ENCODE peak calls at places on chromosomes 3 and 15, in five cellular contexts. One of them, this sample, is unnamed. For H3K4me1, the result is how much of the 10 kb centered on the place peaks cover.

GRCh38 chr3:32432711-32433530 is 41.3 kb downstream of the CMTM7 start:
- ATAC-seq in HepG2: no peak
- ATAC-seq in GM12878: peak
- ATAC-seq in upper lobe of left lung: no peak
- ATAC-seq in A549: no peak
- ATAC-seq in this sample: no peak

GRCh38 chr15:63296195-63296594 is 18.8 kb downstream of the APH1B start:
- ATAC-seq in HepG2: peak
- ATAC-seq in GM12878: no peak
- ATAC-seq in upper lobe of left lung: no peak
- ATAC-seq in A549: no peak
- ATAC-seq in this sample: no peak

GRCh38 chr15:42890161-42890913 is 30.2 kb downstream of the TTBK2 start:
- ATAC-seq in HepG2: no peak
- ATAC-seq in GM12878: no peak
- ATAC-seq in upper lobe of left lung: no peak
- ATAC-seq in A549: no peak
- ATAC-seq in this sample: no peak

GRCh38 chr3:56132762-56133161 is 335.5 kb downstream of the ERC2 start:
- ATAC-seq in HepG2: no peak
- ATAC-seq in GM12878: no peak
- ATAC-seq in upper lobe of left lung: no peak
- ATAC-seq in A549: no peak
- ATAC-seq in this sample: no peak

GRCh38 chr3:188003188-188004171 is 150.5 kb upstream of the LPP start:
- ATAC-seq in HepG2: peak
- ATAC-seq in GM12878: no peak
- ATAC-seq in upper lobe of left lung: peak
- ATAC-seq in A549: peak
- ATAC-seq in this sample: no peak

GRCh38 chr3:61154788-61155187 is 96.5 kb downstream of the FHIT start:
- ATAC-seq in HepG2: no peak
- ATAC-seq in GM12878: no peak
- ATAC-seq in upper lobe of left lung: no peak
- ATAC-seq in A549: no peak
- ATAC-seq in this sample: no peak

GRCh38 chr15:92011611-92012367 is 158.3 kb downstream of the SLCO3A1 start:
- ATAC-seq in HepG2: no peak
- ATAC-seq in GM12878: peak
- ATAC-seq in upper lobe of left lung: peak
- ATAC-seq in A549: peak
- ATAC-seq in this sample: peak

GRCh38 chr3:113103588-113103987 is 107.8 kb upstream of the BOC start:
- ATAC-seq in HepG2: peak
- ATAC-seq in GM12878: no peak
- ATAC-seq in upper lobe of left lung: no peak
- ATAC-seq in A549: no peak
- ATAC-seq in this sample: no peak

GRCh38 chr3:124748560-124749198 is 18.4 kb downstream of the UMPS start:
- ATAC-seq in HepG2: peak
- ATAC-seq in GM12878: no peak
- ATAC-seq in upper lobe of left lung: no peak
- ATAC-seq in A549: peak
- ATAC-seq in this sample: no peak

GRCh38 chr3:79085166-79085565 is 682.6 kb downstream of the ROBO1 start:
- ATAC-seq in HepG2: no peak
- ATAC-seq in GM12878: no peak
- ATAC-seq in upper lobe of left lung: no peak
- ATAC-seq in A549: no peak
- ATAC-seq in this sample: no peak

GRCh38 chr15:74793135-74794028 is 11.5 kb downstream of the CSK start:
- ATAC-seq in HepG2: no peak
- ATAC-seq in GM12878: peak
- ATAC-seq in upper lobe of left lung: no peak
- ATAC-seq in A549: no peak
- ATAC-seq in this sample: no peak

GRCh38 chr15:56351957-56352506 is 13.2 kb upstream of the TEX9 start:
- ATAC-seq in HepG2: no peak
- ATAC-seq in GM12878: no peak
- ATAC-seq in upper lobe of left lung: no peak
- ATAC-seq in A549: no peak
- ATAC-seq in this sample: no peak

GRCh38 chr3:56787784-56788256 is 13.9 kb downstream of the ARHGEF3 start:
- ATAC-seq in HepG2: no peak
- ATAC-seq in GM12878: peak
- ATAC-seq in upper lobe of left lung: peak
- ATAC-seq in A549: no peak
- ATAC-seq in this sample: peak

GRCh38 chr3:150335631-150336030 is 72.5 kb upstream of the TSC22D2 start:
- ATAC-seq in HepG2: no peak
- ATAC-seq in GM12878: peak
- ATAC-seq in upper lobe of left lung: no peak
- ATAC-seq in A549: no peak
- ATAC-seq in this sample: no peak

GRCh38 chr3:189981668-189982067 is 139.0 kb downstream of the P3H2 start:
- ATAC-seq in HepG2: no peak
- ATAC-seq in GM12878: no peak
- ATAC-seq in upper lobe of left lung: peak
- ATAC-seq in A549: no peak
- ATAC-seq in this sample: peak

GRCh38 chr15:45253330-45253729 is 1.3 kb downstream of the SLC28A2 start:
- ATAC-seq in HepG2: peak
- ATAC-seq in GM12878: peak
- ATAC-seq in upper lobe of left lung: no peak
- ATAC-seq in A549: no peak
- ATAC-seq in this sample: no peak

GRCh38 chr3:150727653-150728502 is 24.2 kb upstream of the ERICH6 start:
- ATAC-seq in HepG2: no peak
- ATAC-seq in GM12878: no peak
- ATAC-seq in upper lobe of left lung: peak
- ATAC-seq in A549: no peak
- ATAC-seq in this sample: peak

GRCh38 chr15:69979269-69979668 is 118.4 kb downstream of the TLE3 start:
- ATAC-seq in HepG2: peak
- ATAC-seq in GM12878: peak
- ATAC-seq in upper lobe of left lung: no peak
- ATAC-seq in A549: no peak
- ATAC-seq in this sample: no peak

GRCh38 chr15:70308011-70308761 is 210.5 kb upstream of the TLE3 start:
- ATAC-seq in HepG2: no peak
- ATAC-seq in GM12878: peak
- ATAC-seq in upper lobe of left lung: peak
- ATAC-seq in A549: peak
- ATAC-seq in this sample: no peak

GRCh38 chr3:168828536-168828935 is 732.8 kb upstream of the GOLIM4 start:
- ATAC-seq in HepG2: no peak
- ATAC-seq in GM12878: no peak
- ATAC-seq in upper lobe of left lung: no peak
- ATAC-seq in A549: no peak
- ATAC-seq in this sample: no peak

GRCh38 chr3:120532969-120533368 is 63.2 kb upstream of the NDUFB4 start:
- ATAC-seq in HepG2: no peak
- ATAC-seq in GM12878: no peak
- ATAC-seq in upper lobe of left lung: no peak
- ATAC-seq in A549: no peak
- ATAC-seq in this sample: no peak

GRCh38 chr3:49170744-49171118 is 667 bp upstream of the KLHDC8B start:
- ATAC-seq in HepG2: peak
- ATAC-seq in GM12878: peak
- ATAC-seq in upper lobe of left lung: no peak
- ATAC-seq in A549: peak
- ATAC-seq in this sample: peak

GRCh38 chr3:99472385-99472784 is 166.0 kb upstream of the COL8A1 start:
- ATAC-seq in HepG2: no peak
- ATAC-seq in GM12878: no peak
- ATAC-seq in upper lobe of left lung: peak
- ATAC-seq in A549: no peak
- ATAC-seq in this sample: no peak

GRCh38 chr3:35635931-35636683 is 3.2 kb upstream of the ARPP21 start:
- ATAC-seq in HepG2: no peak
- ATAC-seq in GM12878: no peak
- ATAC-seq in upper lobe of left lung: no peak
- ATAC-seq in A549: no peak
- ATAC-seq in this sample: no peak

GRCh38 chr3:131370935-131371698 is 10.5 kb upstream of the NUDT16 start:
- ATAC-seq in HepG2: no peak
- ATAC-seq in GM12878: no peak
- ATAC-seq in upper lobe of left lung: peak
- ATAC-seq in A549: no peak
- ATAC-seq in this sample: no peak

GRCh38 chr3:130758624-130759023 is 12.0 kb upstream of the PIK3R4 start:
- ATAC-seq in HepG2: no peak
- ATAC-seq in GM12878: peak
- ATAC-seq in upper lobe of left lung: no peak
- ATAC-seq in A549: no peak
- ATAC-seq in this sample: no peak

GRCh38 chr15:86336051-86336788 is 256.5 kb downstream of the AGBL1 start:
- ATAC-seq in HepG2: no peak
- ATAC-seq in GM12878: no peak
- ATAC-seq in upper lobe of left lung: peak
- ATAC-seq in A549: no peak
- ATAC-seq in this sample: no peak

GRCh38 chr15:81813215-81813614 is 232.6 kb downstream of the MEX3B start:
- ATAC-seq in HepG2: peak
- ATAC-seq in GM12878: no peak
- ATAC-seq in upper lobe of left lung: no peak
- ATAC-seq in A549: peak
- ATAC-seq in this sample: no peak

GRCh38 chr3:39744746-39745145 is 64.7 kb upstream of the MYRIP start:
- ATAC-seq in HepG2: no peak
- ATAC-seq in GM12878: no peak
- ATAC-seq in upper lobe of left lung: no peak
- ATAC-seq in A549: no peak
- ATAC-seq in this sample: no peak

GRCh38 chr15:78983146-78983918 is 38.5 kb upstream of the CTSH start:
- ATAC-seq in HepG2: no peak
- ATAC-seq in GM12878: no peak
- ATAC-seq in upper lobe of left lung: peak
- ATAC-seq in A549: no peak
- ATAC-seq in this sample: no peak

DNA sequence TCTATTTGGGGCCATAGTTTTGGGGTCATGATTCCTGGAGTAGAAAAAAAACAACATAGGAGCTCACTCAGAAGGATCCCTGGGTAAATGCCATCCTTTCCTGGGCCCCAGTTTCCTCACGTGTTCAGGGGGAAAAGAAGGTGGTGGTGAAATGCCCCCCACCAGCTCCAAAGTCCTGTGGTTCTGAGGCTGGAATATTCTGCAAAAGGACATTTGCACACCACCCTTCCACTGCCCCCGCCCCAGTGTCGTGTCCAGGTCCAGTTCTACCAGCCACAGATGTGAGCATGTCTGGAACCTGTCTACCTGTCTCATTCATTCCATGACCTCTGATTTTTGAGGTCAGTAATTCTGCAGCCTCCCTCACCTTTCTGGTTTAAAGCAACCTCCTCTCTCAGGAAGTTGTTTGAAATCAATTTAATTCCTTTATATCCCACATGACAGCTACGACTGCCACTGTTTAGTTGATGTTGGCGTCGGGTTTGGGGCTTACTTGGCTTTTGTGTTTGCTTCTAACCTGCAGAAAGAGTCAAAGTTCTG is 82.1 kb downstream of the SMAD3 start:
- ATAC-seq in HepG2: no peak
- ATAC-seq in GM12878: no peak
- ATAC-seq in upper lobe of left lung: no peak
- ATAC-seq in A549: no peak
- ATAC-seq in this sample: no peak
- H3K4me1 ChIP-seq in HepG2: half or more
- H3K4me1 ChIP-seq in GM12878: under half
- H3K4me1 ChIP-seq in upper lobe of left lung: half or more
- H3K4me1 ChIP-seq in A549: half or more
- H3K4me1 ChIP-seq in this sample: under half

GRCh38 chr3:25043757-25044156 is 384.3 kb upstream of the RARB start:
- ATAC-seq in HepG2: no peak
- ATAC-seq in GM12878: no peak
- ATAC-seq in upper lobe of left lung: no peak
- ATAC-seq in A549: no peak
- ATAC-seq in this sample: no peak

GRCh38 chr3:25044762-25045161 is 383.3 kb upstream of the RARB start:
- ATAC-seq in HepG2: no peak
- ATAC-seq in GM12878: no peak
- ATAC-seq in upper lobe of left lung: no peak
- ATAC-seq in A549: no peak
- ATAC-seq in this sample: no peak

GRCh38 chr3:25040739-25041138 is 387.3 kb upstream of the RARB start:
- ATAC-seq in HepG2: no peak
- ATAC-seq in GM12878: no peak
- ATAC-seq in upper lobe of left lung: no peak
- ATAC-seq in A549: no peak
- ATAC-seq in this sample: no peak

GRCh38 chr3:25043181-25043580 is 384.9 kb upstream of the RARB start:
- ATAC-seq in HepG2: no peak
- ATAC-seq in GM12878: no peak
- ATAC-seq in upper lobe of left lung: no peak
- ATAC-seq in A549: no peak
- ATAC-seq in this sample: no peak

DNA sequence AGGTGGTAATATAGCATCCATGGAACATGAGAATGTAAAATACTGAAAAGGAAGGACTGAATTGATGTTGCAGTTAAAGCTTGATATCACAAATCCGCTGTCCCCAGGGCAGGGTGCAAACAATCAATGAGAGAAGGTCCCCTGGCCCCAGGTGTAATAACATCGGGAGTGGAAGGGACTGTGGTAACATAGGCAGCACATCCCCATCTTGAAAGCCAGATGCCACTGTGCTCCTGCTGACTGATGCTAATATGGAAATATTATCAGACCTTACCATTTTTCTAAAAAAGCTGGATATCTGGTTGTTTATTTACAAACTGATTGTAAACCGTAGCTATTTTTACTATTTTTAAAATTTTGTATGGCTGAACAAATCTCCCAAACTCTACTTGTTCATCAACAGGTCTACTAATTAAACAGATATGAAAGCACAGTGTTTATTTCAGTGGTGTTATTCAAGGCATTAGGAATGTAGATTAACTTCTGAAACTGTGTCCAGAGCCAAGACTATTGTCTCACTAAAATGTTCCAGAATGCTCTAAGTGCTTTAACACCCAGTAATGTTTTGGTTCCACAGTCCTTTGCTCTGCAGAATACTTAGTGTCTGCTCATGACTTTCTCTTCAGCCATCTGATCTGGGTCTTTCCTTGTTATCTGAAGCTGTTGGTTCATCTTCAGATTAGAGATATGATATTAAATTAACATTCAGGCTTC is 386.0 kb upstream of the RARB start:
- ATAC-seq in HepG2: no peak
- ATAC-seq in GM12878: no peak
- ATAC-seq in upper lobe of left lung: no peak
- ATAC-seq in A549: no peak
- ATAC-seq in this sample: no peak
- TF ChIP-seq EP300 in HepG2: no peak
- TF ChIP-seq EP300 in GM12878: no peak
- TF ChIP-seq EP300 in upper lobe of left lung: no peak
- TF ChIP-seq EP300 in A549: no peak
- TF ChIP-seq EP300 in this sample: no peak

GRCh38 chr3:63920001-63920400 is 7.8 kb upstream of the SCAANT1 start:
- ATAC-seq in HepG2: no peak
- ATAC-seq in GM12878: no peak
- ATAC-seq in upper lobe of left lung: no peak
- ATAC-seq in A549: no peak
- ATAC-seq in this sample: no peak
- H3K4me1 ChIP-seq in HepG2: under half
- H3K4me1 ChIP-seq in GM12878: under half
- H3K4me1 ChIP-seq in upper lobe of left lung: under half
- H3K4me1 ChIP-seq in A549: under half
- H3K4me1 ChIP-seq in this sample: under half

GRCh38 chr3:65284971-65285370 is 597.2 kb upstream of the ADAMTS9 start:
- ATAC-seq in HepG2: no peak
- ATAC-seq in GM12878: no peak
- ATAC-seq in upper lobe of left lung: no peak
- ATAC-seq in A549: no peak
- ATAC-seq in this sample: no peak
- TF ChIP-seq EP300 in HepG2: no peak
- TF ChIP-seq EP300 in GM12878: no peak
- TF ChIP-seq EP300 in upper lobe of left lung: no peak
- TF ChIP-seq EP300 in A549: no peak
- TF ChIP-seq EP300 in this sample: no peak